ENCODE peak calls at places on chromosomes 16 and 17, in seven cellular contexts. X, O, Y, F, N, P and V are unnamed samples.

GRCh38 chr17:81537343-81537855 is 9.2 kb downstream of the FSCN2 start:
- DNase-seq in X (no peak), O (no peak), Y (no peak), F (no peak), N (no peak), P (no peak), V (peak; percentile 29)

GRCh38 chr16:86430814-86431213 is 79.5 kb upstream of the FOXF1 start:
- DNase-seq in X (no peak), O (no peak), Y (no peak), F (no peak), N (no peak), P (no peak), V (peak; percentile 45)

GRCh38 chr17:35795007-35795870 is at the start of gene MMP28:
- DNase-seq in X (no peak), O (no peak), Y (peak; percentile 21), F (peak; percentile 64), N (no peak), P (no peak), V (peak; percentile 63)

GRCh38 chr16:66899310-66899944 is 19.1 kb downstream of the PDP2 start:
- DNase-seq in X (no peak), O (no peak), Y (no peak), F (no peak), N (no peak), P (peak; percentile 78), V (peak; percentile 79)

GRCh38 chr16:27317738-27318398 is 4.1 kb downstream of the IL4R start:
- DNase-seq in X (no peak), O (no peak), Y (no peak), F (no peak), N (no peak), P (no peak), V (no peak)

GRCh38 chr17:47208744-47209488 is at the start of gene MYL4:
- DNase-seq in X (no peak), O (no peak), Y (no peak), F (no peak), N (no peak), P (no peak), V (no peak)

GRCh38 chr16:25064967-25065366 is 46.6 kb upstream of the LCMT1 start:
- DNase-seq in X (peak; percentile 9), O (no peak), Y (peak; percentile 6), F (no peak), N (no peak), P (peak; percentile 27), V (no peak)

GRCh38 chr16:25372716-25373115 is 115.1 kb upstream of the ZKSCAN2 start:
- DNase-seq in X (no peak), O (no peak), Y (no peak), F (no peak), N (no peak), P (no peak), V (no peak)

GRCh38 chr17:60102632-60103047 is 23.9 kb upstream of the HEATR6 start:
- DNase-seq in X (no peak), O (no peak), Y (peak; percentile 52), F (peak; percentile 43), N (no peak), P (peak; percentile 59), V (peak; percentile 48)

GRCh38 chr17:73595068-73595865 is 49.0 kb downstream of the SDK2 start:
- DNase-seq in X (no peak), O (no peak), Y (no peak), F (peak; percentile 39), N (peak; percentile 34), P (no peak), V (no peak)

GRCh38 chr17:61583242-61583641 is 7.8 kb downstream of the NACA2 start:
- DNase-seq in X (no peak), O (peak; percentile 2), Y (peak; percentile 48), F (no peak), N (no peak), P (peak; percentile 76), V (peak; percentile 80)

GRCh38 chr16:65301029-65301428 is 179.2 kb upstream of the CDH11 start:
- DNase-seq in X (no peak), O (no peak), Y (no peak), F (no peak), N (no peak), P (no peak), V (no peak)

GRCh38 chr17:68993112-68993511 is 37.9 kb upstream of the ABCA8 start:
- DNase-seq in X (no peak), O (no peak), Y (peak; percentile 22), F (no peak), N (no peak), P (peak; percentile 51), V (peak; percentile 12)

GRCh38 chr17:50601789-50602375 is 32.8 kb upstream of the ABCC3 start:
- DNase-seq in X (no peak), O (no peak), Y (no peak), F (no peak), N (no peak), P (no peak), V (no peak)

GRCh38 chr16:14111713-14112538 is 40.8 kb downstream of the MRTFB start:
- DNase-seq in X (peak; percentile 16), O (no peak), Y (no peak), F (no peak), N (no peak), P (peak; percentile 41), V (no peak)

GRCh38 chr17:63966646-63967265 is 6.0 kb downstream of the SCN4A start:
- DNase-seq in X (no peak), O (no peak), Y (no peak), F (no peak), N (peak; percentile 34), P (no peak), V (no peak)

GRCh38 chr17:80101946-80102706 is 745 bp downstream of the GAA start:
- DNase-seq in X (no peak), O (no peak), Y (no peak), F (no peak), N (no peak), P (peak; percentile 61), V (peak; percentile 41)

GRCh38 chr16:189604-190186 is 9.4 kb downstream of the HBQ1 start:
- DNase-seq in X (no peak), O (no peak), Y (no peak), F (no peak), N (no peak), P (no peak), V (no peak)

GRCh38 chr16:57507414-57508083 is 21.3 kb upstream of the DOK4 start:
- DNase-seq in X (no peak), O (no peak), Y (no peak), F (no peak), N (no peak), P (no peak), V (no peak)

GRCh38 chr17:36575028-36575427 is 16.7 kb upstream of the DHRS11 start:
- DNase-seq in X (no peak), O (no peak), Y (no peak), F (no peak), N (no peak), P (no peak), V (no peak)

GRCh38 chr17:40551091-40551873 is 14.0 kb downstream of the CCR7 start:
- DNase-seq in X (no peak), O (no peak), Y (peak; percentile 98), F (peak; percentile 85), N (no peak), P (peak; percentile 100), V (peak; percentile 99)